ENCODE peak calls at places on chromosomes 13 and 19, in seven cellular contexts. One of them, this sample, is unnamed.

GRCh38 chr19:1856698-1857603 is 6.4 kb downstream of the KLF16 start:
- DNase-seq in naive thymus-derived CD8-positive, alpha-beta T cell: peak
- DNase-seq in HepG2: peak
- DNase-seq in tibial artery: peak
- DNase-seq in T-helper 1 cell: no peak
- DNase-seq in iPS-NIHi11: peak
- DNase-seq in ovary: peak
- DNase-seq in this sample: peak

GRCh38 chr13:103351035-103351828 is 285.0 kb upstream of the SLC10A2 start:
- DNase-seq in naive thymus-derived CD8-positive, alpha-beta T cell: no peak
- DNase-seq in HepG2: no peak
- DNase-seq in tibial artery: no peak
- DNase-seq in T-helper 1 cell: no peak
- DNase-seq in iPS-NIHi11: peak
- DNase-seq in ovary: no peak
- DNase-seq in this sample: no peak

GRCh38 chr13:27599845-27600553 is 20.3 kb downstream of the LNX2 start:
- DNase-seq in naive thymus-derived CD8-positive, alpha-beta T cell: no peak
- DNase-seq in HepG2: peak
- DNase-seq in tibial artery: no peak
- DNase-seq in T-helper 1 cell: no peak
- DNase-seq in iPS-NIHi11: peak
- DNase-seq in ovary: no peak
- DNase-seq in this sample: no peak

GRCh38 chr19:7176792-7177191 is 107.3 kb downstream of the ZNF557 start:
- DNase-seq in naive thymus-derived CD8-positive, alpha-beta T cell: no peak
- DNase-seq in HepG2: no peak
- DNase-seq in tibial artery: no peak
- DNase-seq in T-helper 1 cell: no peak
- DNase-seq in iPS-NIHi11: no peak
- DNase-seq in ovary: no peak
- DNase-seq in this sample: no peak

GRCh38 chr13:110409581-110409992 is 102.5 kb downstream of the COL4A2 start:
- DNase-seq in naive thymus-derived CD8-positive, alpha-beta T cell: no peak
- DNase-seq in HepG2: no peak
- DNase-seq in tibial artery: peak
- DNase-seq in T-helper 1 cell: no peak
- DNase-seq in iPS-NIHi11: no peak
- DNase-seq in ovary: no peak
- DNase-seq in this sample: no peak

GRCh38 chr19:29259867-29260281 is 46.9 kb upstream of the UQCRFS1 start:
- DNase-seq in naive thymus-derived CD8-positive, alpha-beta T cell: no peak
- DNase-seq in HepG2: no peak
- DNase-seq in tibial artery: no peak
- DNase-seq in T-helper 1 cell: no peak
- DNase-seq in iPS-NIHi11: no peak
- DNase-seq in ovary: no peak
- DNase-seq in this sample: no peak

GRCh38 chr13:95349267-95349666 is 48.0 kb upstream of the ABCC4 start:
- DNase-seq in naive thymus-derived CD8-positive, alpha-beta T cell: no peak
- DNase-seq in HepG2: no peak
- DNase-seq in tibial artery: no peak
- DNase-seq in T-helper 1 cell: no peak
- DNase-seq in iPS-NIHi11: no peak
- DNase-seq in ovary: no peak
- DNase-seq in this sample: no peak

GRCh38 chr19:28199323-28199722 is 1013.6 kb downstream of the UQCRFS1 start:
- DNase-seq in naive thymus-derived CD8-positive, alpha-beta T cell: no peak
- DNase-seq in HepG2: no peak
- DNase-seq in tibial artery: no peak
- DNase-seq in T-helper 1 cell: no peak
- DNase-seq in iPS-NIHi11: no peak
- DNase-seq in ovary: no peak
- DNase-seq in this sample: no peak

GRCh38 chr19:31821346-31821745 is 472.1 kb upstream of the TSHZ3 start:
- DNase-seq in naive thymus-derived CD8-positive, alpha-beta T cell: no peak
- DNase-seq in HepG2: no peak
- DNase-seq in tibial artery: no peak
- DNase-seq in T-helper 1 cell: no peak
- DNase-seq in iPS-NIHi11: no peak
- DNase-seq in ovary: no peak
- DNase-seq in this sample: no peak

GRCh38 chr19:17125052-17125727 is 49.6 kb downstream of the MYO9B start:
- DNase-seq in naive thymus-derived CD8-positive, alpha-beta T cell: peak
- DNase-seq in HepG2: no peak
- DNase-seq in tibial artery: no peak
- DNase-seq in T-helper 1 cell: no peak
- DNase-seq in iPS-NIHi11: no peak
- DNase-seq in ovary: no peak
- DNase-seq in this sample: peak

GRCh38 chr19:5046339-5047039 is 77.6 kb downstream of the KDM4B start:
- DNase-seq in naive thymus-derived CD8-positive, alpha-beta T cell: no peak
- DNase-seq in HepG2: peak
- DNase-seq in tibial artery: peak
- DNase-seq in T-helper 1 cell: no peak
- DNase-seq in iPS-NIHi11: peak
- DNase-seq in ovary: no peak
- DNase-seq in this sample: peak

GRCh38 chr13:79456051-79456450 is 24.9 kb upstream of the NDFIP2 start:
- DNase-seq in naive thymus-derived CD8-positive, alpha-beta T cell: no peak
- DNase-seq in HepG2: no peak
- DNase-seq in tibial artery: no peak
- DNase-seq in T-helper 1 cell: no peak
- DNase-seq in iPS-NIHi11: no peak
- DNase-seq in ovary: no peak
- DNase-seq in this sample: no peak

GRCh38 chr13:111458001-111458531 is 137.6 kb downstream of the TEX29 start:
- DNase-seq in naive thymus-derived CD8-positive, alpha-beta T cell: no peak
- DNase-seq in HepG2: no peak
- DNase-seq in tibial artery: no peak
- DNase-seq in T-helper 1 cell: no peak
- DNase-seq in iPS-NIHi11: no peak
- DNase-seq in ovary: no peak
- DNase-seq in this sample: no peak

GRCh38 chr19:45670670-45671453 is 2.8 kb downstream of the GIPR start:
- DNase-seq in naive thymus-derived CD8-positive, alpha-beta T cell: peak
- DNase-seq in HepG2: peak
- DNase-seq in tibial artery: no peak
- DNase-seq in T-helper 1 cell: peak
- DNase-seq in iPS-NIHi11: peak
- DNase-seq in ovary: peak
- DNase-seq in this sample: peak

GRCh38 chr13:113272791-113273190 is 24.2 kb upstream of the LAMP1 start:
- DNase-seq in naive thymus-derived CD8-positive, alpha-beta T cell: no peak
- DNase-seq in HepG2: no peak
- DNase-seq in tibial artery: peak
- DNase-seq in T-helper 1 cell: no peak
- DNase-seq in iPS-NIHi11: no peak
- DNase-seq in ovary: no peak
- DNase-seq in this sample: no peak

GRCh38 chr13:106786006-106786579 is 218.2 kb upstream of the ARGLU1 start:
- DNase-seq in naive thymus-derived CD8-positive, alpha-beta T cell: no peak
- DNase-seq in HepG2: no peak
- DNase-seq in tibial artery: no peak
- DNase-seq in T-helper 1 cell: no peak
- DNase-seq in iPS-NIHi11: no peak
- DNase-seq in ovary: no peak
- DNase-seq in this sample: peak

GRCh38 chr13:106187092-106187491 is 348.4 kb downstream of the EFNB2 start:
- DNase-seq in naive thymus-derived CD8-positive, alpha-beta T cell: no peak
- DNase-seq in HepG2: no peak
- DNase-seq in tibial artery: no peak
- DNase-seq in T-helper 1 cell: no peak
- DNase-seq in iPS-NIHi11: no peak
- DNase-seq in ovary: no peak
- DNase-seq in this sample: no peak

GRCh38 chr13:74288361-74288911 is 154.2 kb upstream of the KLF12 start:
- DNase-seq in naive thymus-derived CD8-positive, alpha-beta T cell: peak
- DNase-seq in HepG2: no peak
- DNase-seq in tibial artery: no peak
- DNase-seq in T-helper 1 cell: peak
- DNase-seq in iPS-NIHi11: peak
- DNase-seq in ovary: peak
- DNase-seq in this sample: peak

GRCh38 chr19:10283786-10284540 is 2.8 kb upstream of the ICAM4 start:
- DNase-seq in naive thymus-derived CD8-positive, alpha-beta T cell: no peak
- DNase-seq in HepG2: no peak
- DNase-seq in tibial artery: no peak
- DNase-seq in T-helper 1 cell: no peak
- DNase-seq in iPS-NIHi11: no peak
- DNase-seq in ovary: no peak
- DNase-seq in this sample: no peak

GRCh38 chr13:28820099-28821051 is at the start of gene MTUS2:
- DNase-seq in naive thymus-derived CD8-positive, alpha-beta T cell: no peak
- DNase-seq in HepG2: no peak
- DNase-seq in tibial artery: no peak
- DNase-seq in T-helper 1 cell: no peak
- DNase-seq in iPS-NIHi11: peak
- DNase-seq in ovary: no peak
- DNase-seq in this sample: no peak

GRCh38 chr13:110976785-110977184 is 61.9 kb upstream of the ANKRD10 start:
- DNase-seq in naive thymus-derived CD8-positive, alpha-beta T cell: no peak
- DNase-seq in HepG2: no peak
- DNase-seq in tibial artery: no peak
- DNase-seq in T-helper 1 cell: no peak
- DNase-seq in iPS-NIHi11: no peak
- DNase-seq in ovary: no peak
- DNase-seq in this sample: no peak

GRCh38 chr13:27264181-27264580 is 6.4 kb upstream of the RASL11A start:
- DNase-seq in naive thymus-derived CD8-positive, alpha-beta T cell: no peak
- DNase-seq in HepG2: no peak
- DNase-seq in tibial artery: no peak
- DNase-seq in T-helper 1 cell: no peak
- DNase-seq in iPS-NIHi11: no peak
- DNase-seq in ovary: peak
- DNase-seq in this sample: peak

GRCh38 chr13:43786766-43787517 is at the start of gene ENOX1:
- DNase-seq in naive thymus-derived CD8-positive, alpha-beta T cell: no peak
- DNase-seq in HepG2: no peak
- DNase-seq in tibial artery: peak
- DNase-seq in T-helper 1 cell: no peak
- DNase-seq in iPS-NIHi11: peak
- DNase-seq in ovary: peak
- DNase-seq in this sample: peak

GRCh38 chr13:42807866-42808265 is 26.5 kb downstream of the FAM216B start:
- DNase-seq in naive thymus-derived CD8-positive, alpha-beta T cell: no peak
- DNase-seq in HepG2: peak
- DNase-seq in tibial artery: no peak
- DNase-seq in T-helper 1 cell: no peak
- DNase-seq in iPS-NIHi11: no peak
- DNase-seq in ovary: no peak
- DNase-seq in this sample: no peak

GRCh38 chr13:73596382-73596781 is 537.6 kb downstream of the KLF5 start:
- DNase-seq in naive thymus-derived CD8-positive, alpha-beta T cell: no peak
- DNase-seq in HepG2: no peak
- DNase-seq in tibial artery: no peak
- DNase-seq in T-helper 1 cell: no peak
- DNase-seq in iPS-NIHi11: no peak
- DNase-seq in ovary: no peak
- DNase-seq in this sample: no peak

This sample was measured in OCI-LY7.